ENCODE peak calls at places on chromosomes 12 and 14, in five cellular contexts. X, F, D, L and J are unnamed samples.

GRCh38 chr12:53207042-53207441 is at the start of gene ITGB7:
- DNase-seq in X (no peak), L (no peak), F (no peak), D (peak), J (peak)

GRCh38 chr12:22116376-22116775 is 70.4 kb downstream of the CMAS start:
- DNase-seq in X (no peak), F (no peak), D (no peak), L (no peak), J (no peak)

GRCh38 chr12:19810213-19810612 is 370.9 kb downstream of the AEBP2 start:
- DNase-seq in F (no peak), L (no peak), D (no peak), X (no peak), J (no peak)

GRCh38 chr12:56315256-56315625 is 547 bp downstream of the CNPY2 start:
- DNase-seq in L (no peak), F (peak), X (no peak), D (no peak), J (no peak)

GRCh38 chr12:121217066-121217465 is 7.1 kb downstream of the P2RX4 start:
- DNase-seq in D (no peak), F (no peak), X (no peak), L (no peak), J (no peak)

GRCh38 chr12:107779077-107779840 is 4.8 kb downstream of the ASCL4 start:
- DNase-seq in L (no peak), X (no peak), D (no peak), F (no peak), J (no peak)

GRCh38 chr14:95261616-95262510 is 57.8 kb downstream of the CLMN start:
- DNase-seq in D (no peak), F (no peak), X (no peak), L (no peak), J (no peak)

GRCh38 chr12:103806807-103807206 is 34.2 kb downstream of the NT5DC3 start:
- DNase-seq in F (no peak), L (no peak), D (no peak), X (no peak), J (no peak)

GRCh38 chr14:70888151-70888499 is 19.1 kb upstream of the PCNX1 start:
- DNase-seq in X (no peak), D (no peak), F (no peak), L (no peak), J (no peak)

GRCh38 chr12:54231236-54231635 is 42.5 kb upstream of the SMUG1 start:
- DNase-seq in F (no peak), D (no peak), X (no peak), L (no peak), J (no peak)

GRCh38 chr14:89290813-89291212 is 126.2 kb downstream of the FOXN3 start:
- DNase-seq in X (no peak), F (no peak), L (no peak), D (no peak), J (no peak)

GRCh38 chr12:6778212-6778570 is 5.9 kb downstream of the LAG3 start:
- DNase-seq in F (no peak), L (no peak), D (no peak), X (no peak), J (no peak)